ENCODE peak calls at places on chromosomes 6 and 20, in four cellular contexts. R is right atrium auricular region, N is GM12865, O is choroid plexus epithelial cell. S is an unnamed sample.

GRCh38 chr6:74268821-74269600 is 573.0 kb downstream of the CD109 start:
- DNase-seq in R (no peak), N (no peak), O (no peak), S (no peak)

GRCh38 chr6:52720301-52720700 is 43.0 kb downstream of the GSTA2 start:
- DNase-seq in R (no peak), N (no peak), O (no peak), S (no peak)

GRCh38 chr6:28125396-28125795 is 987 bp downstream of the ZSCAN16 start:
- DNase-seq in R (no peak), N (no peak), O (no peak), S (no peak)

GRCh38 chr6:136599324-136600011 is 49.2 kb upstream of the MAP7 start:
- DNase-seq in R (no peak), N (no peak), O (no peak), S (no peak)

GRCh38 chr20:51095755-51096509 is 73.0 kb upstream of the KCNG1 start:
- DNase-seq in R (no peak), N (no peak), O (peak; percentile 17), S (no peak)

GRCh38 chr20:1804129-1804503 is 91.1 kb upstream of the SIRPA start:
- DNase-seq in R (no peak), N (no peak), O (no peak), S (no peak)

GRCh38 chr6:159168536-159169192 is 536 bp upstream of the FNDC1 start:
- DNase-seq in R (no peak), N (no peak), O (no peak), S (no peak)

GRCh38 chr6:159213401-159213800 is 44.2 kb downstream of the FNDC1 start:
- DNase-seq in R (no peak), N (no peak), O (no peak), S (no peak)

GRCh38 chr20:62418709-62419487 is 8.4 kb downstream of the RBBP8NL start:
- DNase-seq in R (no peak), N (no peak), O (no peak), S (no peak)

GRCh38 chr20:56974499-56975250 is 291.8 kb downstream of the BMP7 start:
- DNase-seq in R (no peak), N (peak; percentile 35), O (peak; percentile 80), S (peak; percentile 57)

GRCh38 chr6:32940656-32941411 is at the start of gene HLA-DMB:
- DNase-seq in R (no peak), N (peak; percentile 93), O (peak; percentile 84), S (peak; percentile 85)

GRCh38 chr6:148599967-148600426 is 146.8 kb upstream of the UST start:
- DNase-seq in R (no peak), N (no peak), O (no peak), S (no peak)

GRCh38 chr6:159008656-159009288 is 8.8 kb upstream of the RSPH3 start:
- DNase-seq in R (no peak), N (peak; percentile 71), O (peak; percentile 71), S (peak; percentile 62)

GRCh38 chr6:149248688-149249369 is 68.7 kb upstream of the TAB2 start:
- DNase-seq in R (no peak), N (peak; percentile 33), O (no peak), S (peak; percentile 21)

GRCh38 chr20:46704714-46705377 is 4.6 kb upstream of the SLC2A10 start:
- DNase-seq in R (no peak), N (no peak), O (no peak), S (no peak)

GRCh38 chr6:162177733-162178132 is 549.8 kb downstream of the PRKN start:
- DNase-seq in R (no peak), N (no peak), O (peak; percentile 59), S (no peak)

GRCh38 chr6:136921936-136922679 is at the start of gene SLC35D3:
- DNase-seq in R (no peak), N (peak; percentile 15), O (no peak), S (no peak)

GRCh38 chr20:62023935-62024334 is 41.7 kb downstream of the TAF4 start:
- DNase-seq in R (no peak), N (no peak), O (no peak), S (no peak)

GRCh38 chr20:53865905-53866786 is 204.2 kb downstream of the BCAS1 start:
- DNase-seq in R (no peak), N (peak; percentile 51), O (peak; percentile 72), S (peak; percentile 89)

GRCh38 chr20:57719951-57720350 is 10.1 kb upstream of the PMEPA1 start:
- DNase-seq in R (no peak), N (no peak), O (no peak), S (no peak)

DNA sequence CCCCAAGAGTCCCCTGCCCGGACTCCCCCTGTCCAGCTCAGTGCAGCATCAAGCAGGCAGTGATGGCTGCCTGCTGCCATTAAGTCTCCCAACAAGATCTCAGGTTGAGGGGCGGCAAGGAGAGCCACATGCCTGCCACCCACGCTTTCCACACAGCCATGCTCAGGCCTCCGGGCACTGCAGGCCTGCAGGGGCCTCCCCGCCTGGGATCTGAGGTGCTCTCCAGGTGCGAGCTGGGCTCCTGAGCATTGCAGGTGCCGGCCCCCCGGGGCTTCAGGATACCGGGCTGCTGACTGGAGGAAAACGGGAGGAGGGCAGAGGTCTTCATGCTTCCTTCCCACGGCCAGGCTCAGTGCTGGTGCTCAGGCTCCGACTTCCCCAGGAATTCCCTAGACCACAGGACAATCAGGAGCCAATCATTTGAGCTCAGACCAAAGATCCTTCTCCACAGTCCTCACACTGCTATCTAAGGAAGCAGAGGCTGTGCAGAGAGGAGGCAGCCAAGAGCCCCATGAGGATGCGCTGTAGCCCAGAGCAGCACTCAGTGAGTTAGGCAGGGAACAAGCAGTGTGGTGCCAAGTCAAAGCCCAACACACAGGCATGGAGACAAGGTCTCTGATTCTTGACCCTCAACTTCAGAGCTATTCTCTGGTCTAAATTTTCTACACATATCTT is 52.7 kb downstream of the PYGB start:
- DNase-seq in R (no peak), N (no peak), O (peak; percentile 66), S (no peak)
- TF ChIP-seq CTCF in R (no peak), N (no peak), O (peak; percentile 63), S (no peak)

GRCh38 chr6:37485259-37485658 is 14.4 kb downstream of the CCDC167 start:
- DNase-seq in R (no peak), N (no peak), O (no peak), S (no peak)

GRCh38 chr6:37483502-37483901 is 16.2 kb downstream of the CCDC167 start:
- DNase-seq in R (no peak), N (no peak), O (no peak), S (no peak)

GRCh38 chr6:37482356-37483292 is 17.1 kb downstream of the CCDC167 start:
- DNase-seq in R (no peak), N (no peak), O (no peak), S (no peak)

GRCh38 chr6:37484786-37485170 is 14.9 kb downstream of the CCDC167 start:
- DNase-seq in R (no peak), N (no peak), O (no peak), S (no peak)

DNA sequence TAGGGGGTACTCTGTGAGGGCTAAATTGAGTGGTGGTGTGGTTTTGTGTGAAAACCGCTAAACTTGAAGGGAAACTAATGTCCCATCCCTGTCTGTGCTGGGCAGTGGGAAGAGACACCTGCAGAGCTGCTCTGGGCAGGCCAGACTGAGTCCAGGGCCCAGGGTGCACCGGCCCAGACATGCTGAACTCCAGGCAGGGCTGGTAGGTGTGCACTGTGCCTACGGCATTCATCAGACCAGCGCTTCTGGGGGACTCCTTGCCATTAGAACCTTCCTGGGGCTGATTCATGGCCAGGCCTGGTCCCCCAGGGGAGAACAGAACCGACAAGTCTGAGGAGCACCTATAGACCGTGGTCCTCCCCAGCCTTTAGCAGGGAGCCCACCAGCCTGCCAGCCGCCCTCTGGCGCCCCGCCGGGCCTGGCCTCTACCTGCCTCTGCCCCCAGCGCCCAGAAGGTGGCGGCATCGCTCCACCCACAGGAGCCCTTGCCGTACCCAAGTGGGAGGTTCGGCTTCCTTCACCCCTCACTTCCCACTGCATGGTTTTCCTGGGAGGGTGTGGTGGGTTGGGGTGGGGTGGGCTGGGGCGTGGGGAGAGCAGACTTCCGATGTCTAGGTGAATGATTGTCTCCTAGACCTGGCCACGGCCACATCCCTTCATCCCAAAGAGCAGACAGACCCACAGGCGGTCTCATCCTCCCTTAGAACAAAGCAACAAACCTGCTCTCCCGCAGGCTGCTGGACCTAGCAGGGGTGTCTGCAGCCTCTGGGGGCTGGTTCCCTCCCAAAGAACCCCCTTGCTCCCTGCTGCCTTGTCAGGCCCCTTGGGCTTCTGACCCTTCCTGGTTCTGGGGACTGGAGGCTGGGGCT is 15.5 kb downstream of the CCDC167 start:
- DNase-seq in R (no peak), N (peak; percentile 71), O (peak; percentile 53), S (peak; percentile 19)
- TF ChIP-seq CTCF in R (peak; percentile 81), N (peak; percentile 95), O (peak; percentile 83), S (peak; percentile 94)

GRCh38 chr6:71012871-71013456 is 56.1 kb upstream of the B3GAT2 start:
- DNase-seq in R (no peak), N (peak; percentile 66), O (peak; percentile 76), S (peak; percentile 45)
- TF ChIP-seq CTCF in R (peak; percentile 50), N (peak; percentile 78), O (peak; percentile 88), S (peak; percentile 69)

GRCh38 chr6:71287926-71288227 is 734 bp upstream of the OGFRL1 start:
- DNase-seq in R (no peak), N (no peak), O (no peak), S (no peak)

GRCh38 chr6:71287038-71287437 is 1.6 kb upstream of the OGFRL1 start:
- DNase-seq in R (no peak), N (no peak), O (no peak), S (no peak)

GRCh38 chr6:71289802-71290175 is 1.2 kb downstream of the OGFRL1 start:
- DNase-seq in R (no peak), N (no peak), O (no peak), S (no peak)

GRCh38 chr6:71289039-71289801 is 609 bp downstream of the OGFRL1 start:
- DNase-seq in R (no peak), N (peak; percentile 62), O (no peak), S (peak; percentile 21)

GRCh38 chr6:71288228-71289038 is at the start of gene OGFRL1:
- DNase-seq in R (peak; percentile 74), N (peak; percentile 86), O (peak; percentile 76), S (peak; percentile 45)
- TF ChIP-seq CTCF in R (no peak), N (peak; percentile 19), O (no peak), S (no peak)

DNA sequence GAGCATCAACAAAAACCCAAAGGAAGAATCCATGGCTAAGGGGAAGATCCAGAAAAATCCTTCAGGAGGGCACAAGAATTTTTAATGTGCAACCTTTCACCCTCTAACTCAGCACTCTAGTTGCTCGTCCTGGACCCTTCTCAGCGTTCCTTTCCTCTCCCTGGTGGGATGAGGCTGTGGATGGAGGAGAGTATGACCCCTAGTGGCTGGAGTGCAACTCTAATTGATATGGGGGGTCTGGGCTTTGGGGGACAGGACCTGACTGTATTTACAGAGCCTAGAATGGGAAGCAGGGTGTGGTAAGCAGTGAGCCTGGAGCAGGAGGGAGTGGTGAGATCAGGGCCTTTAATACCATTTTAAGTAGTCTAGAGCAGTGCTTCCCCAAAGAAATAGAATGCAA is 83.9 kb upstream of the CEP85L start:
- DNase-seq in R (no peak), N (no peak), O (peak; percentile 26), S (no peak)
- TF ChIP-seq CTCF in R (no peak), N (peak; percentile 47), O (peak; percentile 79), S (peak; percentile 27)

DNA sequence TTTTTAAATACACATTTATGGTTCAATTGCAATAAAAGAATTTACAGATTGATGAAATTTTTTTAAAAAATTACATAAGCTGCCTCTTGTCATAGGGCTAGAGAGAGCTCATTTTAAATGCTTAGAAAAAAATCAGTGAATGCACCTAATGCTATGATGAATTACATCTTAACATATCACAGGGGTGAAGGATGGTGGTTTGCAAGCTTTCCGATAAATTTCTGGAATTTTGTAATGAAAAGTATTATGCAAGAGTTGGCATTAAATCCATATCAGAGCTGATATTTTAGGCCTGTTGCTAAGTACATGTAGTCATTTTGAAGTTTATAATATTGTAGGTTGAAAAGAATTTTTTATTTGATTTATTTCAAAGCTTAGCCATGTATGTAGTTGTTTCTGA is 29.6 kb downstream of the DSE start:
- DNase-seq in R (no peak), N (no peak), O (peak; percentile 44), S (no peak)
- TF ChIP-seq CTCF in R (no peak), N (no peak), O (no peak), S (no peak)

S was measured in bronchial epithelial cell.